ENCODE peak calls at places on chromosomes 1 and 21, in five cellular contexts. Y, K, I, H and D are unnamed samples.

GRCh38 chr1:115469703-115470476 is 131.8 kb upstream of the NGF start:
- DNase-seq in Y (no peak), K (no peak), I (peak), H (peak), D (no peak)

GRCh38 chr1:145708063-145708462 is 895 bp upstream of the PDZK1 start:
- DNase-seq in Y (no peak), K (no peak), I (no peak), H (no peak), D (no peak)

GRCh38 chr1:10969267-10969970 is 43.0 kb upstream of the TARDBP start:
- DNase-seq in Y (no peak), K (peak), I (no peak), H (no peak), D (no peak)

GRCh38 chr1:78003882-78004718 is 639 bp upstream of the DNAJB4 start:
- DNase-seq in Y (peak), K (no peak), I (peak), H (no peak), D (peak)

GRCh38 chr1:166165661-166166399 is 971 bp downstream of the FAM78B start:
- DNase-seq in Y (no peak), K (peak), I (no peak), H (no peak), D (no peak)

GRCh38 chr1:94801919-94802546 is 18.1 kb upstream of the SLC44A3 start:
- DNase-seq in Y (peak), K (peak), I (no peak), H (no peak), D (no peak)

GRCh38 chr1:56958526-56958925 is 7.3 kb downstream of the C8B start:
- DNase-seq in Y (no peak), K (no peak), I (no peak), H (no peak), D (no peak)

GRCh38 chr1:157231844-157232550 is 93.8 kb upstream of the ETV3 start:
- DNase-seq in Y (no peak), K (no peak), I (no peak), H (no peak), D (no peak)

GRCh38 chr1:112431038-112431437 is 35.0 kb downstream of the CTTNBP2NL start:
- DNase-seq in Y (no peak), K (no peak), I (no peak), H (no peak), D (no peak)

GRCh38 chr21:36127250-36127904 is 7.5 kb upstream of the CBR3 start:
- DNase-seq in Y (peak), K (no peak), I (no peak), H (no peak), D (no peak)

GRCh38 chr1:29875557-29876028 is 639.3 kb downstream of the PTPRU start:
- DNase-seq in Y (no peak), K (no peak), I (no peak), H (no peak), D (no peak)

GRCh38 chr1:205283270-205284147 is 38.0 kb downstream of the NUAK2 start:
- DNase-seq in Y (no peak), K (no peak), I (no peak), H (no peak), D (no peak)

GRCh38 chr1:231193710-231194340 is 32.0 kb downstream of the TRIM67 start:
- DNase-seq in Y (no peak), K (no peak), I (no peak), H (no peak), D (no peak)

GRCh38 chr1:114668784-114669561 is 876 bp downstream of the DENND2C start:
- DNase-seq in Y (no peak), K (no peak), I (no peak), H (no peak), D (no peak)

GRCh38 chr21:25934771-25935224 is 200.0 kb downstream of the GABPA start:
- DNase-seq in Y (peak), K (no peak), I (peak), H (peak), D (no peak)

GRCh38 chr1:230176871-230177411 is 109.9 kb downstream of the GALNT2 start:
- DNase-seq in Y (peak), K (peak), I (peak), H (no peak), D (no peak)

GRCh38 chr1:10161121-10161520 is 49.2 kb upstream of the KIF1B start:
- DNase-seq in Y (no peak), K (no peak), I (no peak), H (no peak), D (no peak)

GRCh38 chr1:10208537-10208936 is 1.8 kb upstream of the KIF1B start:
- DNase-seq in Y (no peak), K (no peak), I (no peak), H (peak), D (no peak)

GRCh38 chr1:228372183-228373003 is 34.2 kb downstream of the TRIM11 start:
- DNase-seq in Y (peak), K (peak), I (peak), H (no peak), D (no peak)

GRCh38 chr1:151436985-151437384 is 22.3 kb downstream of the POGZ start:
- DNase-seq in Y (no peak), K (no peak), I (no peak), H (no peak), D (no peak)

GRCh38 chr1:53601031-53601745 is 137.8 kb downstream of the GLIS1 start:
- DNase-seq in Y (peak), K (no peak), I (no peak), H (no peak), D (no peak)

GRCh38 chr1:6858586-6858985 is 73.3 kb downstream of the CAMTA1 start:
- DNase-seq in Y (no peak), K (no peak), I (no peak), H (no peak), D (no peak)

GRCh38 chr1:201349091-201349490 is 28.4 kb downstream of the TNNT2 start:
- DNase-seq in Y (no peak), K (no peak), I (no peak), H (no peak), D (no peak)

GRCh38 chr1:85460555-85461088 is 4.3 kb downstream of the DDAH1 start:
- DNase-seq in Y (no peak), K (no peak), I (no peak), H (peak), D (no peak)

GRCh38 chr21:39724944-39725343 is 20.0 kb upstream of the IGSF5 start:
- DNase-seq in Y (no peak), K (no peak), I (no peak), H (no peak), D (no peak)

DNA sequence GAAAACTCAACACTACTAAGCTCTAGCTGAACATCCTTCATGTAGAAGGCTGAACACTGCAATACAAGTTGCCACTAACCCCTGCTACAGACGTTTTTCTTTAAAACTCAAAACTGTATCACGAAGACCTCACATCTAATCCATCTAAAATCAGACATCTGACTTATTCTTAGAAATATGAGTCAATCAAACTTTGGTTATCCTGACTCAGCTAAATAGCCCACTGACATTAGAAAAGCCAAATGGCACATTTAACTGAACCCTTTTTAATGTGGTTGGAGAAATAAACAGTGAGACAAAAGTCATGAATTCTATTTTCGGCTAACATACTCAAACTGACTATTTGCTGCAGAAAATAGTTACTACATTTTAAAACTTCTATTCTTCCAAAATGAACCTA is 35.6 kb downstream of the WLS start:
- DNase-seq in Y (no peak), K (no peak), I (no peak), H (no peak), D (no peak)
- H3K27ac ChIP-seq in Y (peak), K (no peak), I (peak), H (no peak), D (no peak)

GRCh38 chr1:3529099-3529729 is 74.7 kb downstream of the ARHGEF16 start:
- DNase-seq in Y (no peak), K (no peak), I (peak), H (no peak), D (no peak)
- H3K27ac ChIP-seq in Y (no peak), K (no peak), I (peak), H (no peak), D (no peak)

DNA sequence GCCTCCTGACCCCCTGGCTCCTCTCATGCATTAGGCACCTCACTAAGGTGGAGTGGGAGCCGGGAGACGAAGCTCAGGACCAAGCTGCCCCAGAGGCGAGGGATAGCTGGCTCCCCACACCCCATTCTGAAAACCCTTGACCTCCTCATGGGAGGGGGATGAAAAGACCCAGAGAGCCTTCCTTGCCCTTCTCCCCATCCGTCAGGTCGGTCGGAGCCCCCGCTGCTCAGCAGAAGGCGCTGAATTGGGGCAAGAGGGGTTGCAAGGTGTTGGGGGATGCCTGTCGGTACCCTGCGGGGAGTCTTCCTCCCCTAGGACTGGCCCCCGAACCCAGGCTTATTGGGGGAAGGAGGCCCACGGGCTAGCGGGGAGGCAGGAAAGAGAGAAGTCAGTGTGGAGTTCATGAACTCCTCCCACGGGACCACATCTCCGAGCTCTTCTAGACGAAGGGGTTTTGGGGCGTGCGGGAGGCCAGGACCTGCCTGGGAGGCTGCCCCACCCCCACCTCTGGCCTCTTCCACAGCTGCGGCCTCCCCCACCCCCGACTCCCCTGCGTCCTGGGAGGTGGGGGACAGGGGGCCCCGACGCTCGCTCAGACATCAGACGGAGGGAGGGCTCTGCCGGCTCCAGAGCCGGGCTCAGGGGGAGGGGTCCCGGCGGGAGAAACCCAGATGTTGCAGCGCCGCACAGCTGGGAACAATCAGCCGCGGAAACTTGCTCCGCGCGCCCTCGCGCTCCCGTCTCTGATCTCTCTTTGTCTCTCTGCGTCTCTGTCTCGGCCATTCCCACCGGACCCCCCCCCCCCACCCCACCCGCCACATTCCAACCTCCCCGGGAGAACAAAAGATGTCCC is 719 bp downstream of the MFAP2 start:
- DNase-seq in Y (peak), K (no peak), I (no peak), H (no peak), D (no peak)
- H3K27ac ChIP-seq in Y (peak), K (no peak), I (peak), H (peak), D (no peak)

GRCh38 chr1:24948072-24948827 is 18.2 kb upstream of the RUNX3 start:
- DNase-seq in Y (no peak), K (no peak), I (no peak), H (no peak), D (no peak)
- H3K27ac ChIP-seq in Y (no peak), K (no peak), I (no peak), H (no peak), D (no peak)

GRCh38 chr1:160629286-160630210 is 17.3 kb downstream of the SLAMF1 start:
- DNase-seq in Y (no peak), K (peak), I (peak), H (no peak), D (peak)

GRCh38 chr1:160633330-160633903 is 13.4 kb downstream of the SLAMF1 start:
- DNase-seq in Y (no peak), K (no peak), I (no peak), H (no peak), D (no peak)

GRCh38 chr1:160630523-160631087 is 16.2 kb downstream of the SLAMF1 start:
- DNase-seq in Y (no peak), K (no peak), I (no peak), H (no peak), D (no peak)

GRCh38 chr1:160634543-160635491 is 12.0 kb downstream of the SLAMF1 start:
- DNase-seq in Y (no peak), K (no peak), I (no peak), H (no peak), D (no peak)

GRCh38 chr1:160631983-160632625 is 14.7 kb downstream of the SLAMF1 start:
- DNase-seq in Y (no peak), K (no peak), I (no peak), H (no peak), D (no peak)
- H3K27ac ChIP-seq in Y (no peak), K (peak), I (no peak), H (no peak), D (peak)

DNA sequence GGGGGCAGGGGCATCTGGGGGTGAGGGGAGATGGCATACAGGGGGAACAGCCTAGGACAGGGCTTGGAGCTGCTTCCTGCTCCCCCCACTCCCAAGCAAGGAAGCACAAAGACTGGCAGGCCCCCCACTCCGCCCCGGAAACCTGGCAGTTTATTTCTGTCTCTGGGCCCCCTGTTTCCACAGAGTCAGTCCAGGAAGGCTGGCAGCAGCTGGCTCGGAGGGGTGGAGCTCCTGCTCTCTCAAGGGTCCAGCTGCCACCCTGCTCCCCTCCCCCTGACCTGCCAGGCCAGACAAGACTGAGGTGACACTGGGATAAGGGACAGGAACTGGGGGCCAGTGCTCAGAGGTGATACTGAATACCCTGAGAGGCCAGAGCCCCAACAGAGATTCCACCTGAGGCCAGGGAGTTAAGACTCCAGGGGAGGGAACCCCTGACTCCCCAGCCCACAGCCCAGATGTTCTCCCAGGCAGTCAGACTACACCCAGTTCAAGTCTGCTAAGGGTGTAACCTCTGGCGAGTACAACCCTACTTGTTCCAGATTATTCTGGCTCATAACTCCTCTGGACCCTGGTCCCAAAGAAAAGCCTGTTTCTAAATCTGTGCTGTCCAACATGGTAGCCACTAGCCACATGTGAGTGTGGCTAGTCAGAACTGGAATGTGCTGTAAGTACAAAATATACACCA is 26.3 kb downstream of the AHDC1 start:
- DNase-seq in Y (peak), K (no peak), I (peak), H (no peak), D (no peak)
- H3K27ac ChIP-seq in Y (peak), K (peak), I (peak), H (peak), D (no peak)

GRCh38 chr1:30930631-30931173 is 22.1 kb upstream of the SDC3 start:
- DNase-seq in Y (no peak), K (peak), I (no peak), H (no peak), D (no peak)

GRCh38 chr1:30936541-30937171 is 28.1 kb upstream of the SDC3 start:
- DNase-seq in Y (no peak), K (peak), I (no peak), H (no peak), D (no peak)

GRCh38 chr1:30929944-30930525 is 21.5 kb upstream of the SDC3 start:
- DNase-seq in Y (no peak), K (peak), I (no peak), H (no peak), D (no peak)

GRCh38 chr1:30934613-30935012 is 26.1 kb upstream of the SDC3 start:
- DNase-seq in Y (no peak), K (no peak), I (no peak), H (no peak), D (no peak)

DNA sequence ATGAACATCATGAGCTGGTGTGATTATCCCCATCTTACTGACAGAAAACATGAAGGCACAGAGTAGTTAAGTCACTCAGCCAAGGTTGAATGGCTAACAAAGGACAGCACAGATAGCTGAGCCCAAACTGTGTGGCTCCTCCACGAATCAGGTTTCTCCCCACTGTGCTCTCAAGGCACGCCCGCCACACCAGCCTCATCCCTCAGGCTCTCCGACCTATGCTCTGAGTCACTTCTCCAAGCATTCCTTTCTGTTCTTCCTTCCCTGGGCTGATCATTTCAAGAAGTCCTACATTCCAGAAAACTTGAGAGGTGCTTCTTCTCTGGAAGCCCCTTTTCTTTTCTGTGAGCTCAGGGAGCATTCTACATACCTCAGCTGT is 25.3 kb upstream of the SDC3 start:
- DNase-seq in Y (no peak), K (peak), I (no peak), H (no peak), D (no peak)
- H3K27ac ChIP-seq in Y (no peak), K (no peak), I (no peak), H (no peak), D (no peak)

GRCh38 chr1:67573481-67573880 is 111.5 kb upstream of the GADD45A start:
- DNase-seq in Y (no peak), K (no peak), I (no peak), H (no peak), D (no peak)

GRCh38 chr1:67574221-67574620 is 110.8 kb upstream of the GADD45A start:
- DNase-seq in Y (no peak), K (no peak), I (no peak), H (no peak), D (no peak)

GRCh38 chr1:67577646-67578045 is 107.4 kb upstream of the GADD45A start:
- DNase-seq in Y (no peak), K (no peak), I (no peak), H (no peak), D (no peak)

GRCh38 chr1:67576474-67576873 is 108.5 kb upstream of the GADD45A start:
- DNase-seq in Y (no peak), K (no peak), I (no peak), H (no peak), D (no peak)

DNA sequence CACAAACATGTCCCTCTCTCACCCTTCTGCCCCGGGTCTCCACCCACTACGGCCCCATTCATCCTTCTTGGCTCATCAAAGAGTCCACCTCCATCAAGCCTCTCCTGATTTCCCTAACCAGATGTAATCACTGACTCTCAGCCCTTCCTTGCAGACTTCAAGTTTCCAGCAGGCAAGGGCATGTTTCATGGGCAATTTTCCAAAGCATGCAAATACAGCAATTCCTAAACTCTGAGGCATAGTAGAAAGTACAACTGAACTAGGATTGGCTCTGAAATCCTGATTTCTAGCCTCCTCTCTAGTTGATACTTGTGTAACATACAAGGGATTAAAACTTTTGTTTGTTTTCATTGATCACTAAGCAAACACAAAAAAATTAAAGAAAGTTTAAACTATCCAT is 109.1 kb upstream of the GADD45A start:
- DNase-seq in Y (no peak), K (no peak), I (no peak), H (no peak), D (no peak)
- H3K27ac ChIP-seq in Y (no peak), K (no peak), I (no peak), H (no peak), D (no peak)

DNA sequence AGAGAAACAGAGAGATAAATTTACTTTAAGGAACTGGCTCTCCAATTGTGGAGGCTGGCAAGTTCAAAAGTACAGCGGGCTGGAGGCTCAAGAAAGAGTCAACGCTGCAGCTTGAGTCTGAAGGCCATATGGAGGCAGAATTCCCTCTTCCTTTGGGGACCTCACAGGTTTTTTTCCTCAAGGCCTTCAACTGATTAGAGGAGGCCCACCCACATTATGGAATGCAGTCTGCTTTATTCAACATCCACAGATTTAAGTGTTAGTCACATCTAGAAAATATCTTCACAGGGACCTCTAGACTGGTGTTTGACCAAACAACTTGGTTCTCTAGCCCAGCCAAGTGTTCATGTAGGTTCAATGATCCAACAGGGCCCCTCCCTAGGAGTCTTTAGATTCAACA is 117.8 kb downstream of the SLC35F3 start:
- DNase-seq in Y (no peak), K (no peak), I (no peak), H (no peak), D (no peak)
- H3K27ac ChIP-seq in Y (no peak), K (no peak), I (no peak), H (no peak), D (no peak)